ENCODE peak calls at places on chromosome 10, in five cellular contexts. O is IMR-90, N is GM13976, Y is Calu3, R is ovary. X is an unnamed sample.

GRCh38 chr10:27022048-27022447 is 78.2 kb downstream of the ANKRD26 start:
- DNase-seq in O (no peak), N (no peak), Y (no peak), R (no peak), X (no peak)

GRCh38 chr10:128009768-128010167 is 102.9 kb downstream of the PTPRE start:
- DNase-seq in O (peak), N (no peak), Y (no peak), R (no peak), X (no peak)

GRCh38 chr10:77637474-77637985 is at the start of gene KCNMA1:
- DNase-seq in O (no peak), N (peak), Y (peak), R (peak), X (no peak)

GRCh38 chr10:96044686-96045085 is 1.3 kb downstream of the CCNJ start:
- DNase-seq in O (peak), N (no peak), Y (no peak), R (no peak), X (no peak)

GRCh38 chr10:63666836-63667383 is 145.7 kb downstream of the REEP3 start:
- DNase-seq in O (peak), N (peak), Y (no peak), R (no peak), X (no peak)

GRCh38 chr10:19704544-19704943 is 111.7 kb upstream of the PLXDC2 start:
- DNase-seq in O (peak), N (no peak), Y (no peak), R (no peak), X (no peak)

GRCh38 chr10:6781133-6781770 is 201.2 kb upstream of the PRKCQ start:
- DNase-seq in O (no peak), N (peak), Y (no peak), R (no peak), X (no peak)

GRCh38 chr10:52740155-52740549 is 32.4 kb downstream of the MBL2 start:
- DNase-seq in O (no peak), N (no peak), Y (no peak), R (no peak), X (no peak)

GRCh38 chr10:13984647-13985155 is 346.0 kb downstream of the FRMD4A start:
- DNase-seq in O (peak), N (no peak), Y (no peak), R (no peak), X (no peak)

GRCh38 chr10:46284286-46285229 is 2.2 kb upstream of the ANTXRL start:
- DNase-seq in O (peak), N (peak), Y (peak), R (peak), X (peak)

GRCh38 chr10:70564113-70564725 is 38.3 kb downstream of the PRF1 start:
- DNase-seq in O (no peak), N (no peak), Y (no peak), R (peak), X (no peak)

GRCh38 chr10:70566515-70567290 is 35.8 kb downstream of the PRF1 start:
- DNase-seq in O (no peak), N (no peak), Y (no peak), R (peak), X (no peak)

GRCh38 chr10:70563230-70563629 is 39.3 kb downstream of the PRF1 start:
- DNase-seq in O (no peak), N (no peak), Y (no peak), R (peak), X (no peak)

GRCh38 chr10:70565556-70566514 is 36.7 kb downstream of the PRF1 start:
- DNase-seq in O (no peak), N (no peak), Y (no peak), R (peak), X (no peak)

GRCh38 chr10:70564901-70565351 is 37.6 kb downstream of the PRF1 start:
- DNase-seq in O (no peak), N (no peak), Y (no peak), R (peak), X (no peak)
- TF ChIP-seq CTCF in O (no peak), N (no peak), Y (no peak), R (no peak), X (no peak)

GRCh38 chr10:44689368-44689767 is 221.8 kb upstream of the TMEM72 start:
- DNase-seq in O (peak), N (no peak), Y (no peak), R (no peak), X (no peak)
- TF ChIP-seq CTCF in O (no peak), N (no peak), Y (no peak), R (no peak), X (no peak)

GRCh38 chr10:34825433-34825832 is 10.3 kb upstream of the PARD3 start:
- DNase-seq in O (no peak), N (no peak), Y (no peak), R (no peak), X (no peak)

GRCh38 chr10:34827087-34827766 is 12.1 kb upstream of the PARD3 start:
- DNase-seq in O (no peak), N (no peak), Y (no peak), R (no peak), X (no peak)

GRCh38 chr10:34830527-34830926 is 15.4 kb upstream of the PARD3 start:
- DNase-seq in O (no peak), N (no peak), Y (no peak), R (no peak), X (no peak)

GRCh38 chr10:34824870-34825269 is 9.8 kb upstream of the PARD3 start:
- DNase-seq in O (no peak), N (no peak), Y (peak), R (no peak), X (no peak)

GRCh38 chr10:34826221-34826620 is 11.1 kb upstream of the PARD3 start:
- DNase-seq in O (no peak), N (no peak), Y (no peak), R (no peak), X (no peak)
- TF ChIP-seq CTCF in O (no peak), N (no peak), Y (no peak), R (no peak), X (no peak)

DNA sequence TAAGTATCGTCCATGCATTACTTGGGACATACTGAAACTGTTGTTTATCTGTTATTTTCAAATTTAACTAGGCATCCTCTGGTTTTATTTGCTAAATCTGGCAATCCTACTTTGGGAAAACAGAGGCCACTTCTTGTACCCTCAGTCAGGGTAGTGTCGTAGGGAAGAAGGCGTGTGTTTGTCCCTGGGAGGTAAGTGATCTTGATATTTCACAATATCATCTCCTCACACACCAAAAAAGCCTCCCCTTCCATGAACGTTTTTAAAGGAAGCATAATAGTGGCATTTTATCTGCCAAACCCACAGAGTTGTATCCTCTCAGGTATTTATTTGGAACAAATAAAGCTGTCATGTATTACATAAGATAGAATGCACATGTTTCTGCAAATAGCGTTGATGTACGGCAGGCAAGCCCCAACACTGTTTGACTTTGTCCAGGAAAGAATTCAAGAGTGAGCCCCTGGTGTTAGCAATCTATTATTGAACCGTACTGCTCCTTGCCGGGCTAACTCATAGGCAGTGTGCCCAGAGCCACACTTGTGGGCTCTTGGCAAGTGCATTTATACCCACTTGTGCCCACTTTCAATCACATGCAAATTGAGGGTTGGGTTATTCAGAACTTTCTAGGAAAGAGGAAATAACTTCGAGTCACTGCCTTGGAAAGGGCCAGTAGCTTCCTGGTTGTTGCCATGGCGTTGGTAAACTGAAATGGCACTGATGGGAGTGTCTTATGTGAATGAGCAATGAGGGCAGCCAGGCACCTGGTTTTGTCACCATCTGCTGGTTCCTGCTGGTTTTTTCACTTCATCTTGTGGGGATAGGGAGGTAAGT is 266.0 kb downstream of the USP6NL start:
- DNase-seq in O (no peak), N (no peak), Y (peak), R (no peak), X (no peak)
- TF ChIP-seq CTCF in O (no peak), N (no peak), Y (no peak), R (no peak), X (no peak)